ENCODE peak calls at places on chromosomes 11 and 22, in four cellular contexts. One of them, this sample, is unnamed. For H3K9me3 and H3K4me1, the result is how much of the 10 kb centered on the place peaks cover.

GRCh38 chr11:6022954-6023353 is 7.6 kb downstream of the OR56A1 start:
- DNase-seq in CD8-positive, alpha-beta T cell: no peak
- DNase-seq in small intestine: peak
- DNase-seq in iPS DF 6.9: peak
- DNase-seq in this sample: peak

GRCh38 chr11:32333335-32333991 is 101.9 kb downstream of the WT1 start:
- DNase-seq in small intestine: peak
- DNase-seq in iPS DF 6.9: no peak
- DNase-seq in CD8-positive, alpha-beta T cell: peak
- DNase-seq in this sample: no peak

GRCh38 chr11:128688031-128688713 is 5.7 kb upstream of the FLI1 start:
- DNase-seq in small intestine: no peak
- DNase-seq in CD8-positive, alpha-beta T cell: no peak
- DNase-seq in iPS DF 6.9: no peak
- DNase-seq in this sample: no peak

GRCh38 chr11:64553554-64554201 is 37.3 kb upstream of the SLC22A12 start:
- DNase-seq in CD8-positive, alpha-beta T cell: peak
- DNase-seq in small intestine: peak
- DNase-seq in iPS DF 6.9: peak
- DNase-seq in this sample: peak

GRCh38 chr22:41092847-41093371 is 517 bp downstream of the EP300 start:
- DNase-seq in small intestine: peak
- DNase-seq in CD8-positive, alpha-beta T cell: peak
- DNase-seq in iPS DF 6.9: no peak
- DNase-seq in this sample: peak

GRCh38 chr22:41302016-41302767 is 867 bp downstream of the ZC3H7B start:
- DNase-seq in small intestine: no peak
- DNase-seq in iPS DF 6.9: no peak
- DNase-seq in CD8-positive, alpha-beta T cell: peak
- DNase-seq in this sample: no peak

GRCh38 chr11:35292290-35292689 is 127.1 kb downstream of the SLC1A2 start:
- DNase-seq in CD8-positive, alpha-beta T cell: no peak
- DNase-seq in small intestine: no peak
- DNase-seq in iPS DF 6.9: no peak
- DNase-seq in this sample: no peak

GRCh38 chr11:17102447-17102846 is 25.0 kb upstream of the RPS13 start:
- DNase-seq in iPS DF 6.9: no peak
- DNase-seq in small intestine: no peak
- DNase-seq in CD8-positive, alpha-beta T cell: no peak
- DNase-seq in this sample: no peak

GRCh38 chr22:46119729-46120419 is 30.5 kb upstream of the PPARA start:
- DNase-seq in iPS DF 6.9: no peak
- DNase-seq in CD8-positive, alpha-beta T cell: no peak
- DNase-seq in small intestine: no peak
- DNase-seq in this sample: no peak

GRCh38 chr22:41857160-41857859 is 24.4 kb downstream of the SREBF2 start:
- DNase-seq in small intestine: peak
- DNase-seq in iPS DF 6.9: peak
- DNase-seq in CD8-positive, alpha-beta T cell: peak
- DNase-seq in this sample: peak

GRCh38 chr11:115599125-115599524 is 94.9 kb upstream of the CADM1 start:
- DNase-seq in small intestine: no peak
- DNase-seq in CD8-positive, alpha-beta T cell: no peak
- DNase-seq in iPS DF 6.9: no peak
- DNase-seq in this sample: no peak

GRCh38 chr11:86476109-86476861 is 101.6 kb downstream of the CCDC81 start:
- DNase-seq in iPS DF 6.9: no peak
- DNase-seq in CD8-positive, alpha-beta T cell: no peak
- DNase-seq in small intestine: peak
- DNase-seq in this sample: no peak

DNA sequence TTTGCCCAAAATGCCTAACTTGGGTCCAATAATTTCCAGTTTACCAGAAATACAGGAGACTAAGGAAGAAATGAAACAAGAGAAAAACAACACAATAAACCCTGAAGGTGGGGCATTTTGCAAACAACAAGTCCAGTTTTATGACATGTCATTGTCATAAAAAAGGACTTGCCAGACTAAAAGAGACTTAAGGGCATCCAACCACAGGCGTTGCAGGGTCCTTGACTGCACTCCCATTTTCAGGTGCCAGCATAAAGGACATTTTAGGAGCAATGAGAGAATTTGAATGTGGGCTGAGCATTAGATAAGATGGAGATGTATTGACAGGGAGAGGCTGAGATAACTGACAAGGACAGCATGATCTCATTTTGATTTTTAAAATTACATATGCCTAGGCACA is 28.1 kb upstream of the DAGLA start:
- DNase-seq in small intestine: no peak
- DNase-seq in CD8-positive, alpha-beta T cell: no peak
- DNase-seq in iPS DF 6.9: no peak
- DNase-seq in this sample: no peak
- H3K9me3 ChIP-seq in small intestine: under half
- H3K9me3 ChIP-seq in CD8-positive, alpha-beta T cell: under half
- H3K9me3 ChIP-seq in iPS DF 6.9: under half
- H3K9me3 ChIP-seq in this sample: under half

GRCh38 chr11:73980001-73980960 is 2.4 kb downstream of the UCP2 start:
- DNase-seq in CD8-positive, alpha-beta T cell: peak
- DNase-seq in small intestine: peak
- DNase-seq in iPS DF 6.9: no peak
- DNase-seq in this sample: no peak

GRCh38 chr11:73977856-73978519 is 4.7 kb downstream of the UCP2 start:
- DNase-seq in small intestine: no peak
- DNase-seq in CD8-positive, alpha-beta T cell: no peak
- DNase-seq in iPS DF 6.9: no peak
- DNase-seq in this sample: no peak

GRCh38 chr11:73981051-73981805 is 1.4 kb downstream of the UCP2 start:
- DNase-seq in iPS DF 6.9: no peak
- DNase-seq in CD8-positive, alpha-beta T cell: no peak
- DNase-seq in small intestine: peak
- DNase-seq in this sample: no peak

GRCh38 chr11:73976451-73977151 is 6.0 kb downstream of the UCP2 start:
- DNase-seq in CD8-positive, alpha-beta T cell: no peak
- DNase-seq in small intestine: no peak
- DNase-seq in iPS DF 6.9: no peak
- DNase-seq in this sample: no peak

GRCh38 chr11:73978576-73979086 is 4.0 kb downstream of the UCP2 start:
- DNase-seq in CD8-positive, alpha-beta T cell: no peak
- DNase-seq in iPS DF 6.9: no peak
- DNase-seq in small intestine: no peak
- DNase-seq in this sample: no peak
- H3K4me1 ChIP-seq in CD8-positive, alpha-beta T cell: half or more
- H3K4me1 ChIP-seq in iPS DF 6.9: under half
- H3K4me1 ChIP-seq in small intestine: under half
- H3K4me1 ChIP-seq in this sample: under half

GRCh38 chr22:49009359-49010063 is 818.2 kb downstream of the BRD1 start:
- DNase-seq in CD8-positive, alpha-beta T cell: no peak
- DNase-seq in iPS DF 6.9: no peak
- DNase-seq in small intestine: no peak
- DNase-seq in this sample: no peak

GRCh38 chr22:49007013-49007653 is 820.5 kb downstream of the BRD1 start:
- DNase-seq in CD8-positive, alpha-beta T cell: no peak
- DNase-seq in iPS DF 6.9: no peak
- DNase-seq in small intestine: no peak
- DNase-seq in this sample: no peak

GRCh38 chr22:49010901-49011300 is 816.8 kb downstream of the BRD1 start:
- DNase-seq in small intestine: no peak
- DNase-seq in CD8-positive, alpha-beta T cell: no peak
- DNase-seq in iPS DF 6.9: no peak
- DNase-seq in this sample: no peak

GRCh38 chr22:49010086-49010863 is 817.4 kb downstream of the BRD1 start:
- DNase-seq in small intestine: no peak
- DNase-seq in iPS DF 6.9: no peak
- DNase-seq in CD8-positive, alpha-beta T cell: no peak
- DNase-seq in this sample: no peak

DNA sequence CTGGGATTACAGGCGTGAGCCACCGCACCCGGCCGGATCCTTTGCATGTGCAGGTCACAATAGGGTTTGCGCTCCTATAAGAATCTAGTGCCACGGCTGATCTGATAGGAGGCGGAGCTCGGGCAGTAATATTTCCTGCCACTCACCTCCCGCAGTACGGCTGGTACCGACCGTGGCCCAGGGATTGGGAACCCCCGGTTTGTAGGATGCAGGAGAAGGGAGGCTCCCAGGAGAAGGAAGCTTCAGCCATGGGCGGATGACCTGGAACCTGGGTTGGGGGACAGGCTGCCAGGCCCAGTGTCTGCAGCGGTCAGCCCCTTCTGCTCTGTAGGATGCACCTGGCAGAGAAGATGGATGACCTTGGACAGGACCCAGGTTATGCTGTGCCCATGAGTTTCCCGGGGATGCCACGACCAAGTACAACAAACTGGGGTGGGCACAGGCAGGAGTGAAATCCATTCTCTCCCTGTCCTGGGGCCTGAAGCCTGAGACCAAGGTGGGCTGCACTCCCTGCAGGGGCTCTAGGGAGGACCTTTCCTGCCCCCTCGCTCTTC is 818.9 kb downstream of the BRD1 start:
- DNase-seq in CD8-positive, alpha-beta T cell: no peak
- DNase-seq in iPS DF 6.9: no peak
- DNase-seq in small intestine: no peak
- DNase-seq in this sample: no peak
- H3K9me3 ChIP-seq in CD8-positive, alpha-beta T cell: under half
- H3K9me3 ChIP-seq in iPS DF 6.9: under half
- H3K9me3 ChIP-seq in small intestine: under half
- H3K9me3 ChIP-seq in this sample: under half

DNA sequence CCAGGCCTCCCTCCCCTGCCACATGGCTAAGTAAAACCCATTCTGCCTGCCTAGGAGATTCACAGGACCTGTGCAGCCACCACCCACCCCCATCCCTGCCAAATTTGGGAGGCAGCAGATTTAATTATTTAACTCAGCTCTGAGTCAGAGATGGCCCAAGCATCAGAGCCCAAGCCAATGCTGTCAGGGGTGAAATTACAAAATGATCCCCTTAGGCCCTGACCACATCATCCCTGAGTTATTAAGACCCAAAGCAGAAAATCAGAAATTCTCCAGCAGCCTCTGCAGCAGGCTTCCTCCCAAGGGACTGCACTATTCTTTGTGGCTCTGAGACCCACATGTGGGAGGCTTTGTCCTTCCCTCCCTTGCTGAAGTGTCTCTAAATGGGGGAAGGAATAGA is 52.8 kb upstream of the RRAS2 start:
- DNase-seq in iPS DF 6.9: no peak
- DNase-seq in CD8-positive, alpha-beta T cell: no peak
- DNase-seq in small intestine: no peak
- DNase-seq in this sample: no peak
- H3K4me1 ChIP-seq in iPS DF 6.9: under half
- H3K4me1 ChIP-seq in CD8-positive, alpha-beta T cell: under half
- H3K4me1 ChIP-seq in small intestine: under half
- H3K4me1 ChIP-seq in this sample: under half

GRCh38 chr11:134536219-134536618 is 124.2 kb upstream of the B3GAT1 start:
- DNase-seq in small intestine: no peak
- DNase-seq in iPS DF 6.9: no peak
- DNase-seq in CD8-positive, alpha-beta T cell: no peak
- DNase-seq in this sample: no peak
- H3K9me3 ChIP-seq in small intestine: under half
- H3K9me3 ChIP-seq in iPS DF 6.9: under half
- H3K9me3 ChIP-seq in CD8-positive, alpha-beta T cell: under half
- H3K9me3 ChIP-seq in this sample: under half

This sample was measured in HAP-1.